ENCODE peak calls at places on chromosomes 6 and 20, in four cellular contexts. E is SK-N-SH, P is GM12878, Z is HepG2. X is an unnamed sample.

GRCh38 chr6:34969662-34970265 is 80.7 kb downstream of the ANKS1A start:
- DNase-seq in Z (no peak), E (no peak), P (no peak), X (no peak)

GRCh38 chr6:43297644-43298564 is at the start of gene SLC22A7:
- DNase-seq in E (no peak), Z (peak), P (no peak), X (no peak)

GRCh38 chr6:27651371-27651732 is 178.4 kb upstream of the ZNF184 start:
- DNase-seq in Z (no peak), P (no peak), E (no peak), X (no peak)

GRCh38 chr20:36114707-36115106 is 39.8 kb upstream of the EPB41L1 start:
- DNase-seq in E (no peak), Z (no peak), P (no peak), X (no peak)

GRCh38 chr6:52725530-52726192 is 37.6 kb downstream of the GSTA2 start:
- DNase-seq in P (no peak), E (no peak), Z (peak), X (no peak)

GRCh38 chr6:170292111-170292777 is 1.4 kb upstream of the DLL1 start:
- DNase-seq in Z (no peak), E (peak), P (no peak), X (peak)

GRCh38 chr6:117237561-117237960 is 27.8 kb upstream of the VGLL2 start:
- DNase-seq in E (no peak), P (no peak), Z (no peak), X (no peak)

GRCh38 chr6:42359021-42359420 is 92.7 kb downstream of the TRERF1 start:
- DNase-seq in Z (no peak), P (no peak), E (no peak), X (no peak)

GRCh38 chr6:100452998-100453397 is 11.7 kb downstream of the SIM1 start:
- DNase-seq in Z (no peak), P (no peak), E (no peak), X (no peak)

GRCh38 chr6:84916704-84917103 is 152.3 kb upstream of the TBX18 start:
- DNase-seq in Z (no peak), E (no peak), P (no peak), X (no peak)

GRCh38 chr6:166402582-166403277 is 20.0 kb upstream of the MPC1 start:
- DNase-seq in Z (no peak), P (no peak), E (peak), X (peak)

GRCh38 chr6:36064770-36065396 is 37.3 kb downstream of the MAPK14 start:
- DNase-seq in Z (peak), E (no peak), P (no peak), X (no peak)

GRCh38 chr20:1086273-1087213 is 31.9 kb upstream of the PSMF1 start:
- DNase-seq in Z (no peak), P (no peak), E (no peak), X (no peak)

GRCh38 chr6:8029243-8029870 is 34.8 kb downstream of the BLOC1S5 start:
- DNase-seq in P (no peak), E (no peak), Z (no peak), X (no peak)

GRCh38 chr6:7939186-7939863 is 28.7 kb upstream of the TXNDC5 start:
- DNase-seq in Z (no peak), P (no peak), E (no peak), X (no peak)

GRCh38 chr6:7085911-7086310 is 21.9 kb upstream of the RREB1 start:
- DNase-seq in Z (no peak), P (no peak), E (peak), X (no peak)

GRCh38 chr6:148146717-148147116 is 195.9 kb upstream of the SASH1 start:
- DNase-seq in Z (no peak), P (no peak), E (no peak), X (peak)

GRCh38 chr6:104958178-104958520 is 1.2 kb downstream of the LIN28B start:
- DNase-seq in P (no peak), Z (no peak), E (no peak), X (no peak)

GRCh38 chr20:39429716-39430115 is 467.6 kb downstream of the DHX35 start:
- DNase-seq in E (peak), Z (peak), P (no peak), X (no peak)

GRCh38 chr6:143962644-143962929 is 45.5 kb downstream of the PLAGL1 start:
- DNase-seq in Z (no peak), E (no peak), P (no peak), X (no peak)

GRCh38 chr6:7479801-7480266 is 61.6 kb upstream of the DSP start:
- DNase-seq in Z (no peak), P (no peak), E (no peak), X (no peak)

GRCh38 chr6:145904391-145904790 is 59.8 kb downstream of the SHPRH start:
- DNase-seq in E (no peak), P (peak), Z (no peak), X (no peak)

GRCh38 chr6:72724545-72724944 is 102.7 kb downstream of the KCNQ5 start:
- DNase-seq in Z (no peak), P (peak), E (no peak), X (no peak)

GRCh38 chr6:68144667-68145066 is 490.4 kb upstream of the ADGRB3 start:
- DNase-seq in P (no peak), Z (no peak), E (no peak), X (no peak)

GRCh38 chr6:40352527-40353170 is 234.5 kb downstream of the LRFN2 start:
- DNase-seq in P (no peak), Z (no peak), E (no peak), X (peak)

GRCh38 chr6:148440877-148441453 is 98.3 kb downstream of the SASH1 start:
- DNase-seq in P (no peak), Z (peak), E (no peak), X (peak)

GRCh38 chr6:105151644-105152043 is 28.2 kb downstream of the POPDC3 start:
- DNase-seq in E (no peak), Z (no peak), P (peak), X (no peak)

GRCh38 chr20:53492212-53492611 is 101.4 kb downstream of the ZNF217 start:
- DNase-seq in P (no peak), E (no peak), Z (peak), X (no peak)

GRCh38 chr6:14543971-14544620 is 426.5 kb downstream of the CD83 start:
- DNase-seq in E (no peak), Z (no peak), P (no peak), X (no peak)

DNA sequence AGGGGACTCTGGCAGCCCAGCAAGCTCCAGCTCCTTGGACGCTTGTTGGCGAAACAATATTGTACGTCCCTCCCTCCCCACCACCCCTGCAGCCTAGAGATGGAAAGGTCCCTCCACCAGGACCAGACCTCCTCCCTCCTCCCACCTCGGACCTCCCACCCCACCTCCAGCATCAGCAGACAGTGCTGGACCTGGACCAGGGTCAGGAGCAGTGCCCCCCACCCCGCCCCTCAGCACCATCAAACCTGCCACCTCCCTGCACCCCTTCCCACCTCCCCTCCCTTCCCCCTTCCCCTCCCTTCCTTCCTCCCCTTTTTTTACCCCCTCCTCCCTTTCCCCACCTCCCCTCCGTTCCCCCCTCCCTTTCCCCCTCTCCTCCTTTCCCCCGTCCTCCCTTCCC is 98.4 kb downstream of the TAF4 start:
- DNase-seq in E (no peak), Z (no peak), P (no peak), X (no peak)
- TF ChIP-seq TCF12 in E (no peak), Z (no peak), P (no peak), X (no peak)

GRCh38 chr6:87755697-87756671 is 54.0 kb upstream of the AKIRIN2 start:
- DNase-seq in E (no peak), Z (no peak), P (no peak), X (no peak)
- TF ChIP-seq TCF12 in E (no peak), Z (no peak), P (no peak), X (no peak)

DNA sequence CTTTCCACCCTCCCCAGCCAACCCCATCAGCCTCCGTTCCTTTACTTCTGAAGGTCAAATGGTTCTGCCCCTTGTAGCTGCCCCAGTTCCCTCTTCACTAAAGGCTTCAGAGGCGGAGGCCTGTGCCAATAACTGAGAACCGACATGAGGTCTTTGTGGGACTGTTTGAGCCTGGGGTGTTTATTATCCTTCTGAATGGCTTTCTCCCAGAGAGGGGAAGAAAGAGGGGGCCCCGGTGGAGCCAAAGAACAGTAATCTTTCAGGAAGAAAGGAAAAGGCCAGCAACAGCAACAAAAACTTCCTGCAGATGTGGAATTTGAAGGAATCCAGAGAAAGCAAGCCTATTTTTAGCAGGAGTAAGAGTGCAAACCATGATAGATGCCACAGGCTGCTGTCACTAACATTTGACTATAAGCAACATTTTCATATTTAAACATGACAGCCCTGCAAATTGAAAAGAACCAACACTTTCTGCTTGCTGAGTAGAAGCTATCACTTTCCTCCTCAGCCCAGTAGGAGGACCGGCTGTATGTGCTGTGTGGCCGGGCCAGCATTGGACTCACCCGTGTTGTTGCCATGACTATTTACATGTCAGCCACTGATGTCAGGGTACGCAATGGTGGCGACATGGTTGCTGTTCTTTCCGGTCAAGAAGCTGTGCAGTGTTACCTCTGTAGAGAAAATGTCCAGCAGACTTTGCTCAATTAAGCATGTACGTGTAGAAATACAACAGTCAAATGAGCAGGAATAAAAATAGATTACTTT is 121.3 kb downstream of the SOBP start:
- DNase-seq in P (no peak), Z (no peak), E (no peak), X (no peak)
- TF ChIP-seq TCF12 in P (no peak), Z (no peak), E (no peak), X (no peak)

GRCh38 chr6:154154389-154154967 is 115.4 kb downstream of the OPRM1 start:
- DNase-seq in P (no peak), E (peak), Z (peak), X (no peak)
- TF ChIP-seq TCF12 in P (no peak), E (no peak), Z (no peak), X (no peak)

GRCh38 chr6:12048609-12049008 is 36.5 kb downstream of the HIVEP1 start:
- DNase-seq in P (no peak), E (no peak), Z (no peak), X (no peak)

GRCh38 chr6:12047304-12047703 is 35.2 kb downstream of the HIVEP1 start:
- DNase-seq in Z (no peak), E (no peak), P (no peak), X (no peak)

GRCh38 chr6:12047792-12048432 is 35.8 kb downstream of the HIVEP1 start:
- DNase-seq in E (no peak), Z (no peak), P (no peak), X (no peak)

GRCh38 chr6:12049165-12049564 is 37.1 kb downstream of the HIVEP1 start:
- DNase-seq in Z (no peak), P (no peak), E (no peak), X (no peak)

GRCh38 chr6:12051861-12052368 is 39.8 kb downstream of the HIVEP1 start:
- DNase-seq in Z (no peak), P (peak), E (no peak), X (no peak)
- TF ChIP-seq TCF12 in Z (no peak), P (no peak), E (no peak), X (no peak)

GRCh38 chr6:79808846-79809245 is 138.5 kb downstream of the ELOVL4 start:
- DNase-seq in Z (no peak), E (no peak), P (no peak), X (no peak)

GRCh38 chr6:79810878-79811277 is 136.5 kb downstream of the ELOVL4 start:
- DNase-seq in E (peak), P (no peak), Z (no peak), X (no peak)

GRCh38 chr6:79813143-79813542 is 134.2 kb downstream of the ELOVL4 start:
- DNase-seq in Z (no peak), P (no peak), E (no peak), X (no peak)

GRCh38 chr6:79812195-79812594 is 135.2 kb downstream of the ELOVL4 start:
- DNase-seq in E (no peak), Z (no peak), P (no peak), X (no peak)

DNA sequence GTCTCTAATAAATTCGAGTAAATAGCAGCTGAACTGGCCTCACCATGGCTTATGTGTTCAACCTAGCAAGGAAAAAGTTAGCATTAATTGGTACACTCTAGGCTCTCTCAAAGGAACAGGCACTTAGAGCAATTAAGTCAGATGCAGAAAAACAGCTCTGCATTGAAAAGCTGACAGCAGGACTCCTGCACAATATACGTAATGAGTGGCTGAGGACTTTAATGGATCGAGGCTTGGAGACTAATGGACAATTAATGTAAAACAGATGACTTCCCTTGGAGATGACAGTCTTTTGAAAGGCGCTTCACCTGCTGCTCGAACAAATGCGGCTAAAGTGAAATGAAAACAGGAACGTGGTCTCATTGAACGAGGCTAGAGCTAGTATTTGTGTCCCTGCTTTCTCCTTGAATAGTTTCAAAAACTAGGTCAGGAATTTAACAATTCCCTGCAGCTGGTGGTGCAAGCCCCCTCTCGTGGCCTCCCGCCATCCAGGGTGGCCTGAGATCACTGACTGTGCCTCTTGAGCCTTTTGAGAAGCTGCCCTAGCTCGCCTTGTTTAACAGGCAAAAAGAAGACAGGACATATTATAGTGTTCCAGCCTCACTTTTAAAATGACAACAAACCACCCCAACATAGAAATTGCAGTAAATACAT is 137.1 kb downstream of the ELOVL4 start:
- DNase-seq in E (peak), Z (no peak), P (no peak), X (no peak)
- TF ChIP-seq TCF12 in E (peak), Z (no peak), P (no peak), X (no peak)

GRCh38 chr6:163347021-163347446 is 67.5 kb upstream of the QKI start:
- DNase-seq in P (no peak), Z (no peak), E (no peak), X (no peak)
- TF ChIP-seq TCF12 in P (no peak), Z (no peak), E (no peak), X (no peak)

DNA sequence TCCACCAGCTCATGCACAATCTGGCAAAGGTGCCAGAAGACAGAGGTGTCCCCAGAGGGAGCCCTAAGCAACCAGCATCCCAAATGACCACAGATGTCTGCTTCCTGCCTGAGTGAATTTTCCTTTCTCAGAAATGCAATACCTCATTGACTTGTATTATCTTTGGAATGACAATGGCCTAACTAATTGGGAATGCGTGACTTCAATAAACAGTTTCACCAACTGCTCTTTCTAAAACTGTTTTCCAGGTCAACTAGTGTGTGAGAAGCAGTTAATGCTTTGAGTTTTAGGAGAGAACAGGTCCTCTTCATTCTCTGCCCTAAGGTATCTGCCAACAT is 108.9 kb upstream of the SNX9 start:
- DNase-seq in E (no peak), P (no peak), Z (no peak), X (no peak)
- TF ChIP-seq TCF12 in E (no peak), P (no peak), Z (no peak), X (no peak)